ENCODE peak calls at places on chromosomes 5 and 9, in five cellular contexts. K is heart left ventricle, N is uterus, X is left ventricle myocardium inferior, R is astrocyte. I is an unnamed sample. For H3K9me3, the result is how much of the 10 kb centered on the place peaks cover.

GRCh38 chr9:74942801-74943200 is 9.9 kb downstream of the C9orf40 start:
- DNase-seq in K (no peak), N (no peak), X (no peak), R (no peak), I (no peak)

GRCh38 chr5:68962632-68963484 is 131.0 kb upstream of the SLC30A5 start:
- DNase-seq in K (no peak), R (peak), X (peak), N (peak), I (peak)

GRCh38 chr9:127979333-127980055 is 1.3 kb downstream of the EEIG1 start:
- DNase-seq in K (peak), N (peak), R (peak), X (peak), I (peak)

GRCh38 chr9:129270903-129271431 is 92.9 kb upstream of the IER5L start:
- DNase-seq in N (no peak), R (peak), X (peak), K (no peak), I (peak)

GRCh38 chr5:134555223-134555790 is 29.8 kb downstream of the JADE2 start:
- DNase-seq in R (no peak), K (no peak), X (no peak), N (no peak), I (no peak)

GRCh38 chr5:3843691-3844090 is 248.1 kb downstream of the IRX1 start:
- DNase-seq in K (no peak), R (no peak), N (no peak), X (no peak), I (no peak)

GRCh38 chr5:52906845-52907244 is 82.3 kb upstream of the ITGA2 start:
- DNase-seq in K (no peak), N (no peak), R (no peak), X (no peak), I (no peak)

GRCh38 chr9:68747043-68747533 is 42.0 kb downstream of the PIP5K1B start:
- DNase-seq in X (no peak), N (no peak), K (no peak), R (no peak), I (no peak)

GRCh38 chr9:124242331-124243194 is 15.2 kb upstream of the NEK6 start:
- DNase-seq in K (peak), R (no peak), N (peak), X (no peak), I (no peak)

GRCh38 chr9:130664191-130665028 is at the start of gene PRDM12:
- DNase-seq in X (no peak), R (no peak), K (no peak), N (no peak), I (no peak)

GRCh38 chr5:171269717-171270116 is 39.3 kb upstream of the TLX3 start:
- DNase-seq in N (no peak), X (no peak), R (peak), K (no peak), I (no peak)

GRCh38 chr9:107367727-107368502 is 84.8 kb downstream of the RAD23B start:
- DNase-seq in X (no peak), N (no peak), R (no peak), K (no peak), I (no peak)

GRCh38 chr5:81855576-81855975 is 104.7 kb upstream of the SSBP2 start:
- DNase-seq in R (no peak), N (no peak), K (no peak), X (no peak), I (no peak)

GRCh38 chr9:6785682-6786081 is 27.9 kb downstream of the KDM4C start:
- DNase-seq in X (no peak), N (no peak), R (no peak), K (no peak), I (no peak)

GRCh38 chr9:117156150-117156688 is 258.6 kb downstream of the ASTN2 start:
- DNase-seq in X (no peak), N (no peak), K (no peak), R (no peak), I (no peak)

GRCh38 chr5:138955013-138955660 is 80.0 kb upstream of the LRRTM2 start:
- DNase-seq in K (no peak), X (peak), R (no peak), N (no peak), I (no peak)

GRCh38 chr9:112751059-112751795 is 667 bp downstream of the SNX30 start:
- DNase-seq in K (peak), N (peak), X (peak), R (peak), I (peak)

GRCh38 chr5:139709587-139710369 is 61.6 kb downstream of the CXXC5 start:
- DNase-seq in X (peak), N (no peak), K (peak), R (no peak), I (no peak)

GRCh38 chr9:100595391-100596199 is 17.7 kb downstream of the CAVIN4 start:
- DNase-seq in K (no peak), R (no peak), N (no peak), X (no peak), I (no peak)

GRCh38 chr5:2014058-2014610 is 131.4 kb upstream of the IRX4 start:
- DNase-seq in R (no peak), K (no peak), N (no peak), X (no peak), I (peak)

GRCh38 chr5:173660481-173661280 is 44.2 kb upstream of the BOD1 start:
- DNase-seq in R (no peak), X (no peak), N (no peak), K (no peak), I (no peak)

GRCh38 chr9:6926436-6926835 is 168.7 kb downstream of the KDM4C start:
- DNase-seq in X (no peak), K (no peak), N (no peak), R (no peak), I (no peak)

GRCh38 chr5:77145666-77146065 is 58.6 kb upstream of the ZBED3 start:
- DNase-seq in N (no peak), K (no peak), X (no peak), R (peak), I (no peak)

GRCh38 chr5:154385236-154385512 is 60.6 kb upstream of the SAP30L start:
- DNase-seq in X (no peak), R (no peak), K (no peak), N (no peak), I (no peak)

GRCh38 chr9:107548298-107549142 is 59.0 kb upstream of the KLF4 start:
- DNase-seq in R (peak), N (peak), X (no peak), K (no peak), I (peak)

GRCh38 chr5:146595088-146595487 is 79.1 kb upstream of the GPR151 start:
- DNase-seq in K (no peak), X (no peak), N (no peak), R (no peak), I (no peak)

GRCh38 chr5:176365663-176366574 is 632 bp downstream of the ARL10 start:
- DNase-seq in N (peak), K (peak), X (peak), R (peak), I (peak)

GRCh38 chr9:113675475-113675941 is 200.6 kb upstream of the ZNF618 start:
- DNase-seq in K (peak), N (peak), X (peak), R (peak), I (peak)

GRCh38 chr5:149581192-149581861 is at the start of gene ARHGEF37:
- DNase-seq in R (no peak), N (peak), K (peak), X (peak), I (peak)

GRCh38 chr9:130570200-130570599 is 9.2 kb upstream of the FUBP3 start:
- DNase-seq in R (peak), N (no peak), K (no peak), X (no peak), I (no peak)

GRCh38 chr5:132499440-132500243 is 9.1 kb upstream of the IRF1 start:
- DNase-seq in R (no peak), N (no peak), X (peak), K (no peak), I (no peak)

GRCh38 chr9:70049236-70049635 is 5.6 kb downstream of the MAMDC2 start:
- DNase-seq in X (peak), K (no peak), N (peak), R (peak), I (no peak)

GRCh38 chr5:157025093-157025698 is 33.7 kb downstream of the HAVCR1 start:
- DNase-seq in N (no peak), R (no peak), K (no peak), X (no peak), I (no peak)

GRCh38 chr5:40307076-40307475 is 372.6 kb upstream of the PTGER4 start:
- DNase-seq in R (no peak), N (no peak), K (no peak), X (no peak), I (no peak)

GRCh38 chr5:14614490-14614889 is 32.9 kb downstream of the OTULINL start:
- DNase-seq in R (no peak), N (no peak), X (no peak), K (no peak), I (no peak)

GRCh38 chr5:14617441-14617840 is 35.8 kb downstream of the OTULINL start:
- DNase-seq in X (no peak), N (no peak), R (no peak), K (no peak), I (no peak)

GRCh38 chr5:14615365-14615764 is 33.8 kb downstream of the OTULINL start:
- DNase-seq in N (no peak), K (no peak), R (no peak), X (no peak), I (no peak)
- H3K4me3 ChIP-seq in N (no peak), K (no peak), R (no peak), X (no peak), I (no peak)

GRCh38 chr5:179151521-179152118 is 91.4 kb downstream of the ZNF354C start:
- DNase-seq in R (no peak), N (no peak), X (no peak), K (no peak), I (no peak)
- H3K9me3 ChIP-seq in R (under half), N (under half), X (under half), K (under half), I (under half)

GRCh38 chr9:137218212-137218753 is 3.8 kb downstream of the RNF208 start:
- DNase-seq in N (no peak), R (no peak), K (no peak), X (no peak), I (no peak)

GRCh38 chr9:137219757-137220316 is 2.2 kb downstream of the RNF208 start:
- DNase-seq in N (no peak), X (no peak), R (no peak), K (no peak), I (no peak)

GRCh38 chr9:137220317-137221094 is 1.5 kb downstream of the RNF208 start:
- DNase-seq in K (no peak), N (no peak), R (no peak), X (no peak), I (no peak)

GRCh38 chr9:137217276-137218211 is 4.5 kb downstream of the RNF208 start:
- DNase-seq in R (no peak), N (peak), X (peak), K (peak), I (no peak)

DNA sequence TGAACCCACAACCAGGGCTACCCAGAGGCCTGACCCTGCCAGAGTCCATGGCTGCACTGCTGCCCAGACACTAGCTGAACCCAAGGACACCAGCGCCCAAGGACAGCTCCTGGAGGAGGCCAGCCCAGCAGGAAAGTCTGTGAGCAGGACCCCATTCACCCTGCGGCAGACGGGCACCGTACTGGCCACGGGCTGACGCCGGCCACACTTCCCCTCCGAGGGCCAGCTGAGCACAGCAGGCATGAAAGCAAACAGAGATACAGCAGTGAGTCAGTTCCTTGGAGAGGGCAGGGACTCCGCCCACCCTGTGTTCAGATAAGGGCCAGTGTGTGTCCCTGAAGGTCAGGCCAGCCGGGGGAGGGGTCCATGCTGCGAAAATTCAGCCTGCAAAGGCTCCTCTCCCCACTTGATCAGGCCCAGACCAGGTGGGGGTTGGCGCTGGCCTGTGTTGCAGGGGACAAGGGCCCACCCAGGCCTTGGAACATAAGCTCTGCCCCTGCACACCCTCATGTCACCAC is 3.2 kb downstream of the RNF208 start:
- DNase-seq in N (no peak), X (no peak), R (peak), K (no peak), I (no peak)
- H3K27ac ChIP-seq in N (no peak), X (peak), R (no peak), K (no peak), I (no peak)

GRCh38 chr9:13163287-13163686 is 116.2 kb downstream of the MPDZ start:
- DNase-seq in R (no peak), X (no peak), N (no peak), K (no peak), I (no peak)
- H3K4me3 ChIP-seq in R (no peak), X (no peak), N (no peak), K (no peak), I (no peak)

DNA sequence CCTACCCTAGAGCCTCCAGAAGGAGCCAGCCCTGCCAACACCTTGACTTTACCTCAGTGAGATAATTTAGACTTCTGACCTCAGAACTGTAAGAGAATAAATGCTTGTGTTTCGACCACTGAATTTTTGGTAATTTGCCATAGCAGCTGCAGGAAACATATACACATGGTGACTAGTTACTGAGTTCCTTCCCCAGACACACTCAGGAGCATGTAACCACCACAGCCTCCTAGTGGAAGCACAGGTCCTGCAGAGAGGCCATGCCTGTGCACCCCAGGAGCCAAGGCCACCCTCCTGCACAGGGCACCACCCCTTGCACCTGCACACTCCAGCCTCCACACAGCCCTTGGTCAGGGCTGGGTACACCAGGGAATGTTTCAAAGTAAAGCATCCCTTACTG is 7.6 kb upstream of the CAMSAP1 start:
- DNase-seq in N (no peak), X (no peak), K (no peak), R (peak), I (no peak)
- H3K9me3 ChIP-seq in N (under half), X (half or more), K (half or more), R (under half), I (under half)

GRCh38 chr9:4211806-4212205 is 88.1 kb downstream of the GLIS3 start:
- DNase-seq in N (no peak), X (no peak), K (no peak), R (no peak), I (no peak)

GRCh38 chr9:4214506-4214905 is 85.4 kb downstream of the GLIS3 start:
- DNase-seq in K (no peak), X (no peak), N (no peak), R (no peak), I (no peak)

GRCh38 chr9:4207881-4208615 is 91.8 kb downstream of the GLIS3 start:
- DNase-seq in K (no peak), N (no peak), X (no peak), R (peak), I (peak)

GRCh38 chr9:4211022-4211421 is 88.8 kb downstream of the GLIS3 start:
- DNase-seq in X (no peak), N (no peak), R (no peak), K (no peak), I (no peak)

DNA sequence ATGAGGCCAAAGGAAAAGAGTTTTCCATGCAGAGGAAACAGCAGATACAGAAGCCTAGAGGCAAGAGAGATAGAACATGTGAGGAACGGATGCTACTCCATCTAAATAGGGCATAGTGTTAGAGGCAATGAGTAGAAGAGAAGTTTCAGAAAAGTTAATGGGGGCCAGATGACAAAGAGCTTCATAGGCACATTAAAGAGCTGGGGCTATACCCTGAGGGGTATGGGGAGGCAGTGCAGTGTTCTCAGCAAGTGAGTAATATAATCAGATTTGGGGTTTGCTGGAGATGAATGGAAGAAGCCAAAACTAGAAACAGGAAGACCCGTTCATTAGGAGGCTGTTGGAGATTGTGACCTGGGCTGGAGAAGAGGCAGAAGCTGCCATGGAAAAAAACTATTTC is 87.2 kb downstream of the GLIS3 start:
- DNase-seq in N (no peak), X (no peak), R (no peak), K (no peak), I (no peak)
- H3K27ac ChIP-seq in N (no peak), X (no peak), R (no peak), K (no peak), I (no peak)

GRCh38 chr9:138024831-138025291 is 147.3 kb downstream of the CACNA1B start:
- DNase-seq in X (no peak), R (no peak), K (peak), N (no peak), I (no peak)

GRCh38 chr9:138022756-138023393 is 145.3 kb downstream of the CACNA1B start:
- DNase-seq in X (no peak), K (peak), R (no peak), N (no peak), I (peak)

GRCh38 chr9:138023394-138024124 is 146.0 kb downstream of the CACNA1B start:
- DNase-seq in R (no peak), X (no peak), N (no peak), K (peak), I (peak)

GRCh38 chr9:138025417-138025816 is 147.8 kb downstream of the CACNA1B start:
- DNase-seq in X (no peak), K (peak), R (no peak), N (no peak), I (peak)

DNA sequence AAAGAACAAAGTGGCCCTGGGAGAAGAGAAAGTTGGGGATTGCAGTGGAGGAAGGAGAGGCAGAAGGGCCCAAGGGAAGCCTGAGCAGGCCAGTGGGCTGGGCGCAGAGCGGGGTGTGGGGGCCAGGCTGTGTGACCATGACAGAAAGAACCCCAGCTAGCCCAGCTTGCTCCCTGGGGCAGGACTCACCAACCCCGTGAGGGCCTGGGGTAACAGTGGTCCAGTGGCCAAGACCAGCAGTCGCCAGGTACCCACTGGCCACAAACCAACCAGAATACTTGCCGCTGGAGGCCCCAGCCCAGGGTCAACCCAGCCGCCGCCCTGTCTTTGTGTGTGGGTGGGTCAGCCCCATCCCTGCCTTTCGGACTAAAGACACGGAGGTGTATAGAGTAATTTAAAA is 146.5 kb downstream of the CACNA1B start:
- DNase-seq in N (no peak), K (peak), R (no peak), X (no peak), I (peak)
- H3K4me3 ChIP-seq in N (no peak), K (no peak), R (no peak), X (peak), I (no peak)

GRCh38 chr5:38835887-38836286 is 9.9 kb upstream of the OSMR start:
- DNase-seq in K (no peak), R (peak), X (no peak), N (no peak), I (no peak)

GRCh38 chr5:38830521-38831051 is 15.2 kb upstream of the OSMR start:
- DNase-seq in R (no peak), K (no peak), X (no peak), N (no peak), I (no peak)

GRCh38 chr5:38831117-38831516 is 14.7 kb upstream of the OSMR start:
- DNase-seq in R (no peak), K (no peak), X (no peak), N (no peak), I (no peak)

GRCh38 chr5:38831909-38832308 is 13.9 kb upstream of the OSMR start:
- DNase-seq in X (no peak), K (no peak), N (no peak), R (peak), I (no peak)

DNA sequence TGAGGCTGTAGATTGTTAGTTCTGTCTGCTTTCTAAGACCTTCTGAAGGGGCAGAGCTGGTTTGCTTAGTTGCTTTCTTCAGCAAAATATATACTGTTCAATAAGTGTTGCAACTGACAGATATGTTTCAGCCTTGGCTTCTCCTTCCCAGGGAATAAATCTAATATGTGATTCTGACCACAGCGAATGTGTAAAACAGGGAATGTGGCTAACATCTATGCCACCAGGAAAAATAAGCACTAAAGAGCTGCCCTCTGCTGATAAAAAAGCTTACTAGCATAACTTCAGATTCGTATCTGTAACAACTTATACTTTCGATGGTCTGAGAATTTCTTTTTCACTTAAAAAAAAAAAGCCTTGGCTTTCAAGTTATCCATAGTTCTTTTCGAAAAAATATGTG is 13.0 kb upstream of the OSMR start:
- DNase-seq in N (no peak), K (no peak), X (no peak), R (no peak), I (no peak)
- H3K9me3 ChIP-seq in N (under half), K (under half), X (under half), R (under half), I (under half)

I was measured in aorta.